ENCODE peak calls at places on chromosomes 6 and 20, in five cellular contexts. X, V, F, D and O are unnamed samples.

GRCh38 chr6:163741342-163741741 is 326.8 kb downstream of the QKI start:
- DNase-seq in F (no peak), X (no peak), D (no peak), V (no peak), O (no peak)

GRCh38 chr20:40634891-40635290 is 54.1 kb downstream of the MAFB start:
- DNase-seq in X (no peak), V (no peak), D (no peak), F (no peak), O (no peak)

GRCh38 chr6:101806241-101806640 is 412.7 kb downstream of the GRIK2 start:
- DNase-seq in D (no peak), F (no peak), V (no peak), X (no peak), O (no peak)

GRCh38 chr20:1841554-1842140 is 53.6 kb upstream of the SIRPA start:
- DNase-seq in F (no peak), X (no peak), D (peak; percentile 60), V (no peak), O (no peak)

GRCh38 chr6:112179631-112180030 is 74.7 kb downstream of the LAMA4 start:
- DNase-seq in F (no peak), D (no peak), X (no peak), V (no peak), O (no peak)

GRCh38 chr6:12014027-12014872 is 2.1 kb downstream of the HIVEP1 start:
- DNase-seq in V (no peak), D (no peak), F (no peak), X (no peak), O (no peak)

GRCh38 chr20:50331469-50332251 is 141.0 kb downstream of the CEBPB start:
- DNase-seq in F (no peak), X (no peak), D (peak; percentile 65), V (no peak), O (no peak)

GRCh38 chr20:47318596-47319516 is 37.6 kb downstream of the ZMYND8 start:
- DNase-seq in X (peak; percentile 84), V (peak; percentile 49), F (no peak), D (peak; percentile 92), O (peak; percentile 18)

GRCh38 chr20:57244221-57244585 is 22.2 kb downstream of the BMP7 start:
- DNase-seq in D (no peak), X (no peak), V (no peak), F (no peak), O (no peak)

GRCh38 chr6:34792605-34793500 is 970 bp downstream of the BLTP3A start:
- DNase-seq in V (peak; percentile 32), D (no peak), X (peak; percentile 35), F (peak; percentile 9), O (peak; percentile 65)

GRCh38 chr6:21744321-21744720 is 150.8 kb downstream of the SOX4 start:
- DNase-seq in V (no peak), D (no peak), X (no peak), F (no peak), O (no peak)

GRCh38 chr6:152771061-152771687 is 20.6 kb downstream of the VIP start:
- DNase-seq in F (no peak), D (no peak), V (no peak), X (no peak), O (no peak)

GRCh38 chr6:158399040-158399700 is 86.9 kb downstream of the TULP4 start:
- DNase-seq in V (no peak), X (no peak), D (no peak), F (no peak), O (no peak)

GRCh38 chr6:28525496-28526039 is at the start of gene GPX5:
- DNase-seq in F (no peak), X (no peak), D (no peak), V (no peak), O (no peak)

GRCh38 chr6:84763397-84764331 is 734 bp downstream of the TBX18 start:
- DNase-seq in X (peak; percentile 58), D (peak; percentile 46), V (peak; percentile 53), F (no peak), O (no peak)

GRCh38 chr20:1526896-1527295 is 30.6 kb downstream of the SIRPD start:
- DNase-seq in V (no peak), F (no peak), D (no peak), X (no peak), O (no peak)

GRCh38 chr6:27836783-27837635 is 75.2 kb downstream of the OR2B2 start:
- DNase-seq in V (no peak), F (no peak), X (peak; percentile 83), D (peak; percentile 52), O (peak; percentile 96)

GRCh38 chr6:153131037-153131981 is at the start of gene RGS17:
- DNase-seq in D (peak; percentile 59), F (no peak), X (peak; percentile 89), V (peak; percentile 65), O (peak; percentile 86)

GRCh38 chr6:52538252-52538905 is 38.5 kb downstream of the TRAM2 start:
- DNase-seq in V (no peak), D (no peak), X (no peak), F (no peak), O (no peak)

GRCh38 chr20:9613871-9614270 is 99.5 kb downstream of the LAMP5 start:
- DNase-seq in V (no peak), F (no peak), D (no peak), X (no peak), O (no peak)

DNA sequence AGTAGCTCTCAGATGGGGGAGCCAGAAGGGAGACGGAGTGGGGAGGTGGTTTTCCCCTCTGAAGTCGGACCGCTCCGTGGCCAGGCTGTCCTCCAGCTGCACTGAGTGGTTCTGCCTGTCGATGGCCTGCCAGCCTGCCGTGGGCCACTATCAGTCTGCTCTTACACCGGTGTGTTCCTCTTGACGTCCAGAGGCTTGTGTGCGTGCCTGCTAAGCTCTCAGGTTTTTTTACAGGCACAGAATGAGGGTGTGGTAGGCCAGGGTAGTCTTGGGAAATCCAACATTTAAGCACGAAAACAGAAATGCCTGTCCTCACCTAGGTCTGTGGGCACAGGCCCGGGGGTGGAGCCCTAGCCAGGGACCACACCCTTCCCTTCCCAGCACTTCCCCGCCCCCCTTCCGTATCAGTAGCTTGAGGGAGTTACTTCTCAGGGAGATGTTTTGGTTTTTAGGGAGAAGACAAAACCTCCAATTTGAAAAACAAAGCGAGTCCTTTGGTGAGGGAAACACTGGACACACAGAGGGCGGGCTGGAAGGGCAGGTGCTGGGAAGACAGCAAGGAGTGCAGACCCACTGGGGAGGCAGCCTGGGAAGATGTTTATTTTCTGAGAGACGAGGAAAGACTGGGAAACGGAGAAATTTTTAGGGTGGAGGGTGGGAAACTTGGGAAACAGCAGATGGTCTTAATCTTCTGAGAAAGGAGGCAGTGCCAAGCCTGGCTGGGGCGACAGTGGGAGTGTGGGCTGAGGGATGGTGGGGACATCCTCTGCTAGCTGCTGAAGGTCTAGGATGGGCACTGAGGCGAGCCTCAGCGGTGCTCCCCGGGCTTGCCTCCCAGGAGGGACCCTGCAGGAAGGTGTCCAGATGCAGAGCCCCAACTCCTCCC is 106.5 kb downstream of the LY86 start:
- DNase-seq in V (no peak), D (peak; percentile 85), X (peak; percentile 24), F (no peak), O (no peak)
- H3K4me3 ChIP-seq in V (no peak overlapping the region), D (peak overlapping the region; percentile 7), X (no peak overlapping the region), F (no peak overlapping the region), O (no peak overlapping the region)

GRCh38 chr6:139173822-139174221 is 38.9 kb downstream of the HECA start:
- DNase-seq in D (no peak), V (no peak), X (no peak), F (no peak), O (no peak)
- H3K4me1 ChIP-seq in D (peaks cover 12% of the 10 kb centered on the region), V (no peaks in the 10 kb centered on the region), X (no peaks in the 10 kb centered on the region), F (peaks cover 44% of the 10 kb centered on the region), O (no peaks in the 10 kb centered on the region)

DNA sequence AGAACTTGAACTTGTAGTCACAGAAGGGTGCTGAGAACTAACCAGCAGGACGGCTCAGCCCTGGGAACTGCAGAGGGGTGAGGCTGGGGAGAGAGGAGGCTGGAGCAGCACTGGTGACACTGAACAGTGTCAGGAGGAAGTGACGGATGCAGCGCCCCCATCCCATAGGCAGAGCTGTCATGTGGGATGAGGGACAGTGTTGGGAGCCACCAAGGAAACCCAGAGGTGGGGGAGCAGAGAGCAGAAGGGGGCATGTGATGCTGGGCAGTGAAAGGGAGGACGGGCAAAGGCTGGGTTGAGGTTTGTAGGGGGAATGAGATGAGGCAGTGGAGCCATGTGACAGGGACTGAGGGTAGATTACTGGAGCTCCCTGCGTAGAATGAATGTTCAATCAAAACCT is 2.1 kb downstream of the HLA-DPB1 start:
- DNase-seq in F (no peak), D (peak; percentile 64), X (no peak), V (no peak), O (no peak)
- H3K4me3 ChIP-seq in F (peak overlapping the region; percentile 3), D (peak overlapping the region; percentile 68), X (no peak overlapping the region), V (no peak overlapping the region), O (no peak overlapping the region)

GRCh38 chr6:80638222-80639055 is 532.0 kb downstream of the BCKDHB start:
- DNase-seq in F (no peak), V (peak; percentile 21), D (peak; percentile 54), X (peak; percentile 19), O (no peak)
- H3K4me1 ChIP-seq in F (no peaks in the 10 kb centered on the region), V (peaks cover 20% of the 10 kb centered on the region), D (no peaks in the 10 kb centered on the region), X (no peaks in the 10 kb centered on the region), O (no peaks in the 10 kb centered on the region)

GRCh38 chr6:1613631-1614447 is 4.1 kb downstream of the FOXC1 start:
- DNase-seq in D (no peak), V (no peak), X (peak; percentile 54), F (no peak), O (peak; percentile 15)

GRCh38 chr6:1611572-1612385 is 2.1 kb downstream of the FOXC1 start:
- DNase-seq in F (no peak), D (no peak), X (no peak), V (no peak), O (peak; percentile 34)

GRCh38 chr6:1612902-1613301 is 3.2 kb downstream of the FOXC1 start:
- DNase-seq in F (no peak), X (no peak), D (no peak), V (no peak), O (peak; percentile 42)

GRCh38 chr6:1611322-1611571 is 1.5 kb downstream of the FOXC1 start:
- DNase-seq in X (peak; percentile 51), D (no peak), V (no peak), F (no peak), O (peak; percentile 32)

DNA sequence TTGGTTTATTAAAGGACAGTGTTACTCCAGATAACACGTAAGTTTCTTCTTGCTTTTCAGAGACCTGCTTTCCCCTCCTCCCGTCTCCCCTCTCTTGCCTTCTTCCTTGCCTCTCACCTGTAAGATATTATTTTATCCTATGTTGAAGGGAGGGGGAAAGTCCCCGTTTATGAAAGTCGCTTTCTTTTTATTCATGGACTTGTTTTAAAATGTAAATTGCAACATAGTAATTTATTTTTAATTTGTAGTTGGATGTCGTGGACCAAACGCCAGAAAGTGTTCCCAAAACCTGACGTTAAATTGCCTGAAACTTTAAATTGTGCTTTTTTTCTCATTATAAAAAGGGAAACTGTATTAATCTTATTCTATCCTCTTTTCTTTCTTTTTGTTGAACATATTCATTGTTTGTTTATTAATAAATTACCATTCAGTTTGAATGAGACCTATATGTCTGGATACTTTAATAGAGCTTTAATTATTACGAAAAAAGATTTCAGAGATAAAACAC is 2.7 kb downstream of the FOXC1 start:
- DNase-seq in X (no peak), V (no peak), F (no peak), D (no peak), O (no peak)
- H3K4me3 ChIP-seq in X (peak overlapping the region; percentile 51), V (peak overlapping the region; percentile 83), F (peak overlapping the region; percentile 62), D (peak overlapping the region; percentile 54), O (peak overlapping the region; percentile 70)